ENCODE peak calls at places on chromosomes 1 and 21, in four cellular contexts. L, D, F and M are unnamed samples.

GRCh38 chr1:59169703-59170102 is 127.2 kb upstream of the FGGY start:
- DNase-seq in L (no peak), D (no peak), F (no peak), M (no peak)

GRCh38 chr1:204207136-204207616 is 6.6 kb downstream of the GOLT1A start:
- DNase-seq in L (peak; percentile 77), D (peak; percentile 88), F (peak; percentile 41), M (no peak)

GRCh38 chr1:198909973-198910372 is 271.1 kb downstream of the PTPRC start:
- DNase-seq in L (no peak), D (no peak), F (no peak), M (peak; percentile 77)

GRCh38 chr1:2544093-2544874 is 11.9 kb upstream of the TNFRSF14 start:
- DNase-seq in L (no peak), D (no peak), F (no peak), M (no peak)

GRCh38 chr1:21906173-21907078 is 30.7 kb downstream of the HSPG2 start:
- DNase-seq in L (no peak), D (no peak), F (no peak), M (peak; percentile 34)

GRCh38 chr21:44982558-44983244 is 42.9 kb downstream of the SLX9 start:
- DNase-seq in L (peak; percentile 25), D (no peak), F (no peak), M (peak; percentile 41)

GRCh38 chr1:36352910-36353878 is 29.7 kb upstream of the EVA1B start:
- DNase-seq in L (no peak), D (no peak), F (no peak), M (peak; percentile 79)

GRCh38 chr1:171739646-171740045 is 2.2 kb downstream of the VAMP4 start:
- DNase-seq in L (no peak), D (no peak), F (no peak), M (peak; percentile 53)

GRCh38 chr1:205316179-205316578 is 5.4 kb downstream of the NUAK2 start:
- DNase-seq in L (no peak), D (no peak), F (no peak), M (no peak)

GRCh38 chr1:8858888-8859706 is 19.4 kb downstream of the ENO1 start:
- DNase-seq in L (peak; percentile 80), D (no peak), F (no peak), M (peak; percentile 67)

GRCh38 chr1:243980471-243980870 is 70.6 kb upstream of the ZBTB18 start:
- DNase-seq in L (no peak), D (no peak), F (no peak), M (no peak)
- H3K56ac ChIP-seq in L (no peak overlapping the region), D (no peak overlapping the region), F (no peak overlapping the region), M (no peak overlapping the region)

DNA sequence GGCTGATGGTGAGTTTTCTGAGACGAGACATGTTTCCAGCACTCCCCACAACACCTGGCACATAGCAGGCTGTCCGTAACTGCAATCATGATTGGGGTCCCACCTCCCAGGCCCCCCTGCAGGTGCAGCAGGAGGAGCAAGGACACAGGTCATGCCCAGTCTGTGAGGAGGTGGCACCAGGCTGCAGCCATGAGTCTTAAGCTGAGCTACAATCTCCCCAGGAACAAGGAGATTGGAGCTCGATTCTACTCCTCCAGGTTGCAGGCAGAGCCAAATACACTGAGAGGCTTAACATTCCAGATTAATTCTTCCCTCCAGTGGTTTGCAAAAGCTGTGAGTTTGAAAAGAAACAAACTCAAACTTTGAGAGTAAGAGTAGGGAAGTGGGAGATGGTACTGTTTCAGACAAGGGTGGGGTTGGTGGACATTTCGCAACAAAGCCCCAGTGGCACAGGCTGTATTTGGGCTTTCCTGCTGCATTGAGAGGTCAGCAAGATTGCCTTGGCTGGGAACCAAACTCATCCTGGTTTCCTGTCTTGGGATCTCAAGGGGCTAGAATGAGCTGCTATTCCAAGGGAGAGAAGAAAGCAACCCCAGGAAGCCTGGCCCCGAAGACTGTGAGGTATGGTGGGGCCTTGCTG is 64.8 kb upstream of the GALNT2 start:
- DNase-seq in L (no peak), D (no peak), F (no peak), M (no peak)
- H3K56ac ChIP-seq in L (no peak overlapping the region), D (no peak overlapping the region), F (no peak overlapping the region), M (no peak overlapping the region)

DNA sequence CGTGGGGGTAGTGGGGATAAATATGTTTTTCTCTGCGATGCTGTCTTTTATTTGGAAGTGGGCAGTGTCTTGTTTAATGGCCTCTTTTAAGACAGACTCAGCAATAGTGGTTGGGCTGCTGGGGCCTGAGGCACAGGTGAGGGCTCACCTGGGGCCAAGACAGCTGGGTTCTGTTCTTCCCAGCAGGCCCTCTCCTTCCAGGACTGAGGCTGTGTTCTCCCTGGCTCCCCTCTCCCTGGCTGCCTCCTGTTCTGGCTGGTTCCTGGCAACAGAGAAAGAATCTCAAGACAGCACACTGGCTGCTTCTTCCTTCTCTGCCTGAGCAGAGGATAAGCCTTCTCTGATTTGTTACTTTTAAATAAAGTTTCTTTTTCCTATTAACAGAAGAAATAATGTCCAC is 7.4 kb upstream of the GRHL3 start:
- DNase-seq in L (no peak), D (no peak), F (no peak), M (no peak)
- H3K56ac ChIP-seq in L (no peak overlapping the region), D (no peak overlapping the region), F (no peak overlapping the region), M (no peak overlapping the region)

GRCh38 chr1:34236089-34236488 is 59.4 kb downstream of the C1orf94 start:
- DNase-seq in L (no peak), D (no peak), F (no peak), M (no peak)

GRCh38 chr1:34237416-34237815 is 60.7 kb downstream of the C1orf94 start:
- DNase-seq in L (no peak), D (no peak), F (no peak), M (no peak)

GRCh38 chr1:34231441-34231840 is 54.7 kb downstream of the C1orf94 start:
- DNase-seq in L (no peak), D (no peak), F (no peak), M (no peak)

DNA sequence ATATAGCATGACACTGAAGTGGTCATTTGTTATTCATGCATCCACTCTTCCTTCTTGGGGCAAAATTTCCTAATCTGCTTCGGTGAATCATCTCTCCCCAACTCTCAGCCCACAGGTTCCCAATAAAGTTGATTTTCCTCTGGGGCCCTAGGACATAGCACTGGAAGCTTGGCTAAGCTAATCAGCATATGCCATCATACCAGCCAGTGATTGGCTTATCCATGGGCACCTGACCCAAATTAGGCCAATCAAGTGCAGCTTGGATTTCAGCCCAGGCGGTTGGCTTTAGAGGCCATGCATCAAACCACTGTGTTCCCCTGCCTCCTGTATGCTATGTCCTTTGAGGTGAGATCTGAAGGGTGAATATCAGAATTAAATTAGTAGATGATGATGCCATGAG is 58.9 kb downstream of the C1orf94 start:
- DNase-seq in L (no peak), D (no peak), F (no peak), M (no peak)
- H3K56ac ChIP-seq in L (no peak overlapping the region), D (no peak overlapping the region), F (no peak overlapping the region), M (no peak overlapping the region)

GRCh38 chr1:225608014-225608796 is 44.7 kb downstream of the ENAH start:
- DNase-seq in L (peak; percentile 40), D (no peak), F (no peak), M (no peak)
- H3K56ac ChIP-seq in L (no peak overlapping the region), D (no peak overlapping the region), F (no peak overlapping the region), M (no peak overlapping the region)

GRCh38 chr1:24089027-24089742 is 22.8 kb downstream of the MYOM3 start:
- DNase-seq in L (peak; percentile 21), D (no peak), F (no peak), M (no peak)
- H3K56ac ChIP-seq in L (no peak overlapping the region), D (no peak overlapping the region), F (no peak overlapping the region), M (no peak overlapping the region)

GRCh38 chr1:220655961-220656720 is 34.0 kb upstream of the C1orf115 start:
- DNase-seq in L (no peak), D (no peak), F (no peak), M (no peak)
- H3K56ac ChIP-seq in L (no peak overlapping the region), D (no peak overlapping the region), F (no peak overlapping the region), M (no peak overlapping the region)

GRCh38 chr1:81876901-81877750 is 76.4 kb downstream of the ADGRL2 start:
- DNase-seq in L (no peak), D (no peak), F (no peak), M (peak; percentile 46)

GRCh38 chr1:81880781-81881180 is 80.0 kb downstream of the ADGRL2 start:
- DNase-seq in L (no peak), D (no peak), F (no peak), M (peak; percentile 7)

GRCh38 chr1:81877940-81878339 is 77.2 kb downstream of the ADGRL2 start:
- DNase-seq in L (peak; percentile 61), D (no peak), F (no peak), M (no peak)

GRCh38 chr1:81874461-81874860 is 73.7 kb downstream of the ADGRL2 start:
- DNase-seq in L (no peak), D (no peak), F (no peak), M (no peak)

GRCh38 chr1:81878538-81878937 is 77.8 kb downstream of the ADGRL2 start:
- DNase-seq in L (no peak), D (no peak), F (no peak), M (no peak)
- H3K56ac ChIP-seq in L (no peak overlapping the region), D (no peak overlapping the region), F (no peak overlapping the region), M (no peak overlapping the region)